ENCODE peak calls at places on chromosome 22, in four cellular contexts. P is MV-4-11, N is ELF-1, L is EL. S is an unnamed sample.

GRCh38 chr22:28394711-28395110 is 284.9 kb downstream of the TTC28 start:
- DNase-seq in P (no peak), N (no peak), L (no peak), S (no peak)

GRCh38 chr22:23179381-23180294 is 671 bp upstream of the BCR start:
- DNase-seq in P (no peak), N (peak; percentile 47), L (no peak), S (no peak)

GRCh38 chr22:41352058-41352457 is 29.7 kb upstream of the TEF start:
- DNase-seq in P (peak; percentile 20), N (peak; percentile 14), L (peak; percentile 77), S (no peak)

GRCh38 chr22:18999416-18999815 is 63.3 kb upstream of the PRODH start:
- DNase-seq in P (no peak), N (no peak), L (no peak), S (no peak)

GRCh38 chr22:46577361-46578249 is 40.2 kb upstream of the CELSR1 start:
- DNase-seq in P (no peak), N (no peak), L (no peak), S (no peak)

GRCh38 chr22:24473278-24473677 is 21.9 kb upstream of the UPB1 start:
- DNase-seq in P (peak; percentile 94), N (no peak), L (no peak), S (no peak)

GRCh38 chr22:35761037-35761436 is 43.4 kb downstream of the APOL5 start:
- DNase-seq in P (no peak), N (no peak), L (no peak), S (no peak)

GRCh38 chr22:43113516-43114251 is 3.1 kb downstream of the BIK start:
- DNase-seq in P (peak; percentile 12), N (no peak), L (no peak), S (no peak)

GRCh38 chr22:41915035-41915782 is at the start of gene SHISA8:
- DNase-seq in P (no peak), N (no peak), L (peak; percentile 37), S (peak; percentile 15)

GRCh38 chr22:36755316-36755715 is 20.6 kb downstream of the IFT27 start:
- DNase-seq in P (no peak), N (no peak), L (no peak), S (no peak)

GRCh38 chr22:50719814-50720300 is 18.1 kb upstream of the ACR start:
- DNase-seq in P (no peak), N (no peak), L (no peak), S (no peak)

GRCh38 chr22:50573491-50574382 is 4.5 kb downstream of the CPT1B start:
- DNase-seq in P (no peak), N (no peak), L (no peak), S (no peak)

GRCh38 chr22:30214703-30215405 is 31.7 kb downstream of the LIF start:
- DNase-seq in P (no peak), N (no peak), L (no peak), S (no peak)

GRCh38 chr22:17982572-17983141 is 41.7 kb downstream of the MICAL3 start:
- DNase-seq in P (no peak), N (no peak), L (peak; percentile 33), S (no peak)

GRCh38 chr22:43996170-43996980 is 27.7 kb upstream of the PARVB start:
- DNase-seq in P (peak; percentile 34), N (no peak), L (no peak), S (no peak)

GRCh38 chr22:39148727-39149535 is 3.5 kb downstream of the CBX7 start:
- DNase-seq in P (peak; percentile 4), N (peak; percentile 61), L (peak; percentile 21), S (no peak)

GRCh38 chr22:41382098-41382578 is 396 bp downstream of the TEF start:
- DNase-seq in P (peak; percentile 19), N (peak; percentile 32), L (peak; percentile 60), S (no peak)

S was measured in NCI-H460.